ENCODE peak calls at places on chromosomes 6 and 20, in ten cellular contexts. One of them, this sample, is unnamed.

GRCh38 chr6:80720824-80721223 is 614.4 kb downstream of the BCKDHB start:
- ATAC-seq in activated CD4-positive, alpha-beta T cell treated with anti-CD3 and anti-CD28 coated beads for 36 hours: no peak
- ATAC-seq in stimulated activated naive CD8-positive, alpha-beta T cell treated with anti-CD3 and anti-CD28 coated beads, Interleukin-15, amount 100 ng/mL, for 72 hours: peak; percentile 45
- ATAC-seq in lower lobe of right lung: peak; percentile 27
- ATAC-seq in activated B cell treated with CpG ODN at 0.5 μM for 24 hours: no peak
- ATAC-seq in IMR-90: no peak
- ATAC-seq in right cardiac atrium: no peak
- ATAC-seq in activated CD8-positive, alpha-beta memory T cell treated with anti-CD3 and anti-CD28 coated beads, Interleukin-2, amount 10 ng/mL, durations not matched to agents 7 days and 5 days: no peak
- ATAC-seq in esophagus mucosa: no peak
- ATAC-seq in activated naive CD4-positive, alpha-beta T cell treated with anti-CD3 and anti-CD28 coated beads, Interleukin-2, amount 50 U/mL, for 72 hours: no peak
- ATAC-seq in this sample: no peak

GRCh38 chr6:29005183-29005885 is at the start of gene ZNF311:
- ATAC-seq in stimulated activated naive CD8-positive, alpha-beta T cell treated with anti-CD3 and anti-CD28 coated beads, Interleukin-15, amount 100 ng/mL, for 72 hours: peak; percentile 89
- ATAC-seq in activated CD8-positive, alpha-beta memory T cell treated with anti-CD3 and anti-CD28 coated beads, Interleukin-2, amount 10 ng/mL, durations not matched to agents 7 days and 5 days: peak; percentile 97
- ATAC-seq in lower lobe of right lung: peak; percentile 92
- ATAC-seq in activated B cell treated with CpG ODN at 0.5 μM for 24 hours: peak; percentile 31
- ATAC-seq in activated CD4-positive, alpha-beta T cell treated with anti-CD3 and anti-CD28 coated beads for 36 hours: peak; percentile 97
- ATAC-seq in activated naive CD4-positive, alpha-beta T cell treated with anti-CD3 and anti-CD28 coated beads, Interleukin-2, amount 50 U/mL, for 72 hours: peak; percentile 97
- ATAC-seq in esophagus mucosa: peak; percentile 75
- ATAC-seq in IMR-90: peak; percentile 95
- ATAC-seq in right cardiac atrium: peak; percentile 98
- ATAC-seq in this sample: peak; percentile 99

GRCh38 chr6:160973856-160974255 is 17.7 kb upstream of the MAP3K4 start:
- ATAC-seq in activated B cell treated with CpG ODN at 0.5 μM for 24 hours: no peak
- ATAC-seq in activated CD4-positive, alpha-beta T cell treated with anti-CD3 and anti-CD28 coated beads for 36 hours: no peak
- ATAC-seq in right cardiac atrium: no peak
- ATAC-seq in activated naive CD4-positive, alpha-beta T cell treated with anti-CD3 and anti-CD28 coated beads, Interleukin-2, amount 50 U/mL, for 72 hours: no peak
- ATAC-seq in activated CD8-positive, alpha-beta memory T cell treated with anti-CD3 and anti-CD28 coated beads, Interleukin-2, amount 10 ng/mL, durations not matched to agents 7 days and 5 days: no peak
- ATAC-seq in stimulated activated naive CD8-positive, alpha-beta T cell treated with anti-CD3 and anti-CD28 coated beads, Interleukin-15, amount 100 ng/mL, for 72 hours: no peak
- ATAC-seq in IMR-90: peak; percentile 24
- ATAC-seq in esophagus mucosa: no peak
- ATAC-seq in lower lobe of right lung: no peak
- ATAC-seq in this sample: no peak

GRCh38 chr20:53872081-53872541 is 198.3 kb downstream of the BCAS1 start:
- ATAC-seq in activated CD4-positive, alpha-beta T cell treated with anti-CD3 and anti-CD28 coated beads for 36 hours: no peak
- ATAC-seq in esophagus mucosa: no peak
- ATAC-seq in right cardiac atrium: no peak
- ATAC-seq in lower lobe of right lung: no peak
- ATAC-seq in stimulated activated naive CD8-positive, alpha-beta T cell treated with anti-CD3 and anti-CD28 coated beads, Interleukin-15, amount 100 ng/mL, for 72 hours: no peak
- ATAC-seq in activated B cell treated with CpG ODN at 0.5 μM for 24 hours: no peak
- ATAC-seq in activated CD8-positive, alpha-beta memory T cell treated with anti-CD3 and anti-CD28 coated beads, Interleukin-2, amount 10 ng/mL, durations not matched to agents 7 days and 5 days: peak; percentile 17
- ATAC-seq in activated naive CD4-positive, alpha-beta T cell treated with anti-CD3 and anti-CD28 coated beads, Interleukin-2, amount 50 U/mL, for 72 hours: no peak
- ATAC-seq in IMR-90: peak; percentile 60
- ATAC-seq in this sample: no peak

GRCh38 chr6:13131935-13132661 is 196.2 kb downstream of the TBC1D7 start:
- ATAC-seq in esophagus mucosa: no peak
- ATAC-seq in activated CD4-positive, alpha-beta T cell treated with anti-CD3 and anti-CD28 coated beads for 36 hours: peak; percentile 16
- ATAC-seq in lower lobe of right lung: no peak
- ATAC-seq in activated B cell treated with CpG ODN at 0.5 μM for 24 hours: no peak
- ATAC-seq in activated naive CD4-positive, alpha-beta T cell treated with anti-CD3 and anti-CD28 coated beads, Interleukin-2, amount 50 U/mL, for 72 hours: no peak
- ATAC-seq in stimulated activated naive CD8-positive, alpha-beta T cell treated with anti-CD3 and anti-CD28 coated beads, Interleukin-15, amount 100 ng/mL, for 72 hours: no peak
- ATAC-seq in IMR-90: no peak
- ATAC-seq in right cardiac atrium: peak; percentile 38
- ATAC-seq in activated CD8-positive, alpha-beta memory T cell treated with anti-CD3 and anti-CD28 coated beads, Interleukin-2, amount 10 ng/mL, durations not matched to agents 7 days and 5 days: no peak
- ATAC-seq in this sample: peak; percentile 28

GRCh38 chr6:4732691-4733315 is 43.4 kb upstream of the CDYL start:
- ATAC-seq in activated B cell treated with CpG ODN at 0.5 μM for 24 hours: no peak
- ATAC-seq in stimulated activated naive CD8-positive, alpha-beta T cell treated with anti-CD3 and anti-CD28 coated beads, Interleukin-15, amount 100 ng/mL, for 72 hours: no peak
- ATAC-seq in activated CD4-positive, alpha-beta T cell treated with anti-CD3 and anti-CD28 coated beads for 36 hours: no peak
- ATAC-seq in activated naive CD4-positive, alpha-beta T cell treated with anti-CD3 and anti-CD28 coated beads, Interleukin-2, amount 50 U/mL, for 72 hours: no peak
- ATAC-seq in right cardiac atrium: peak; percentile 77
- ATAC-seq in activated CD8-positive, alpha-beta memory T cell treated with anti-CD3 and anti-CD28 coated beads, Interleukin-2, amount 10 ng/mL, durations not matched to agents 7 days and 5 days: no peak
- ATAC-seq in IMR-90: peak; percentile 96
- ATAC-seq in esophagus mucosa: peak; percentile 90
- ATAC-seq in lower lobe of right lung: peak; percentile 59
- ATAC-seq in this sample: no peak

GRCh38 chr6:137893726-137894125 is 26.7 kb downstream of the TNFAIP3 start:
- ATAC-seq in activated CD4-positive, alpha-beta T cell treated with anti-CD3 and anti-CD28 coated beads for 36 hours: no peak
- ATAC-seq in activated B cell treated with CpG ODN at 0.5 μM for 24 hours: no peak
- ATAC-seq in activated naive CD4-positive, alpha-beta T cell treated with anti-CD3 and anti-CD28 coated beads, Interleukin-2, amount 50 U/mL, for 72 hours: no peak
- ATAC-seq in activated CD8-positive, alpha-beta memory T cell treated with anti-CD3 and anti-CD28 coated beads, Interleukin-2, amount 10 ng/mL, durations not matched to agents 7 days and 5 days: no peak
- ATAC-seq in IMR-90: no peak
- ATAC-seq in stimulated activated naive CD8-positive, alpha-beta T cell treated with anti-CD3 and anti-CD28 coated beads, Interleukin-15, amount 100 ng/mL, for 72 hours: no peak
- ATAC-seq in lower lobe of right lung: no peak
- ATAC-seq in right cardiac atrium: no peak
- ATAC-seq in esophagus mucosa: no peak
- ATAC-seq in this sample: no peak

GRCh38 chr6:42321976-42322375 is 104.3 kb upstream of the MRPS10 start:
- ATAC-seq in right cardiac atrium: no peak
- ATAC-seq in esophagus mucosa: no peak
- ATAC-seq in lower lobe of right lung: no peak
- ATAC-seq in activated naive CD4-positive, alpha-beta T cell treated with anti-CD3 and anti-CD28 coated beads, Interleukin-2, amount 50 U/mL, for 72 hours: no peak
- ATAC-seq in activated CD4-positive, alpha-beta T cell treated with anti-CD3 and anti-CD28 coated beads for 36 hours: no peak
- ATAC-seq in activated B cell treated with CpG ODN at 0.5 μM for 24 hours: no peak
- ATAC-seq in stimulated activated naive CD8-positive, alpha-beta T cell treated with anti-CD3 and anti-CD28 coated beads, Interleukin-15, amount 100 ng/mL, for 72 hours: no peak
- ATAC-seq in activated CD8-positive, alpha-beta memory T cell treated with anti-CD3 and anti-CD28 coated beads, Interleukin-2, amount 10 ng/mL, durations not matched to agents 7 days and 5 days: no peak
- ATAC-seq in IMR-90: no peak
- ATAC-seq in this sample: peak; percentile 42

GRCh38 chr20:327946-328563 is 2.7 kb downstream of the SOX12 start:
- ATAC-seq in IMR-90: no peak
- ATAC-seq in activated naive CD4-positive, alpha-beta T cell treated with anti-CD3 and anti-CD28 coated beads, Interleukin-2, amount 50 U/mL, for 72 hours: no peak
- ATAC-seq in esophagus mucosa: no peak
- ATAC-seq in activated CD8-positive, alpha-beta memory T cell treated with anti-CD3 and anti-CD28 coated beads, Interleukin-2, amount 10 ng/mL, durations not matched to agents 7 days and 5 days: no peak
- ATAC-seq in stimulated activated naive CD8-positive, alpha-beta T cell treated with anti-CD3 and anti-CD28 coated beads, Interleukin-15, amount 100 ng/mL, for 72 hours: no peak
- ATAC-seq in activated CD4-positive, alpha-beta T cell treated with anti-CD3 and anti-CD28 coated beads for 36 hours: no peak
- ATAC-seq in activated B cell treated with CpG ODN at 0.5 μM for 24 hours: no peak
- ATAC-seq in right cardiac atrium: no peak
- ATAC-seq in lower lobe of right lung: no peak
- ATAC-seq in this sample: no peak

GRCh38 chr6:159232751-159233150 is 63.6 kb downstream of the FNDC1 start:
- ATAC-seq in lower lobe of right lung: no peak
- ATAC-seq in activated CD8-positive, alpha-beta memory T cell treated with anti-CD3 and anti-CD28 coated beads, Interleukin-2, amount 10 ng/mL, durations not matched to agents 7 days and 5 days: no peak
- ATAC-seq in right cardiac atrium: no peak
- ATAC-seq in IMR-90: no peak
- ATAC-seq in stimulated activated naive CD8-positive, alpha-beta T cell treated with anti-CD3 and anti-CD28 coated beads, Interleukin-15, amount 100 ng/mL, for 72 hours: no peak
- ATAC-seq in activated B cell treated with CpG ODN at 0.5 μM for 24 hours: no peak
- ATAC-seq in activated naive CD4-positive, alpha-beta T cell treated with anti-CD3 and anti-CD28 coated beads, Interleukin-2, amount 50 U/mL, for 72 hours: no peak
- ATAC-seq in activated CD4-positive, alpha-beta T cell treated with anti-CD3 and anti-CD28 coated beads for 36 hours: no peak
- ATAC-seq in esophagus mucosa: no peak
- ATAC-seq in this sample: no peak

GRCh38 chr6:131765081-131765852 is 42.6 kb upstream of the ENPP1 start:
- ATAC-seq in activated naive CD4-positive, alpha-beta T cell treated with anti-CD3 and anti-CD28 coated beads, Interleukin-2, amount 50 U/mL, for 72 hours: no peak
- ATAC-seq in activated B cell treated with CpG ODN at 0.5 μM for 24 hours: no peak
- ATAC-seq in stimulated activated naive CD8-positive, alpha-beta T cell treated with anti-CD3 and anti-CD28 coated beads, Interleukin-15, amount 100 ng/mL, for 72 hours: no peak
- ATAC-seq in esophagus mucosa: no peak
- ATAC-seq in activated CD4-positive, alpha-beta T cell treated with anti-CD3 and anti-CD28 coated beads for 36 hours: no peak
- ATAC-seq in activated CD8-positive, alpha-beta memory T cell treated with anti-CD3 and anti-CD28 coated beads, Interleukin-2, amount 10 ng/mL, durations not matched to agents 7 days and 5 days: no peak
- ATAC-seq in right cardiac atrium: peak; percentile 87
- ATAC-seq in lower lobe of right lung: no peak
- ATAC-seq in IMR-90: peak; percentile 89
- ATAC-seq in this sample: no peak